ENCODE peak calls at places on chromosomes 3 and 15, in four cellular contexts. One of them, this sample, is unnamed. For H3K4me1, the result is how much of the 10 kb centered on the place peaks cover.

GRCh38 chr3:76044601-76045600 is 259.6 kb upstream of the ZNF717 start:
- DNase-seq in heart right ventricle: no peak
- DNase-seq in pancreas: peak
- DNase-seq in left ventricle myocardium inferior: no peak
- DNase-seq in this sample: peak

GRCh38 chr15:76056931-76057330 is 2.9 kb upstream of the TMEM266 start:
- DNase-seq in pancreas: no peak
- DNase-seq in heart right ventricle: no peak
- DNase-seq in left ventricle myocardium inferior: no peak
- DNase-seq in this sample: no peak

GRCh38 chr3:95123104-95123503 is 1060.2 kb downstream of the NSUN3 start:
- DNase-seq in pancreas: no peak
- DNase-seq in left ventricle myocardium inferior: no peak
- DNase-seq in heart right ventricle: no peak
- DNase-seq in this sample: no peak

GRCh38 chr15:67865331-67865730 is 25.5 kb upstream of the RNU6-1 start:
- DNase-seq in heart right ventricle: no peak
- DNase-seq in pancreas: no peak
- DNase-seq in left ventricle myocardium inferior: no peak
- DNase-seq in this sample: no peak

GRCh38 chr15:52749250-52749649 is 40.9 kb downstream of the ONECUT1 start:
- DNase-seq in pancreas: no peak
- DNase-seq in left ventricle myocardium inferior: no peak
- DNase-seq in heart right ventricle: no peak
- DNase-seq in this sample: no peak

GRCh38 chr3:169044341-169045113 is 619.0 kb downstream of the MECOM start:
- DNase-seq in heart right ventricle: no peak
- DNase-seq in pancreas: no peak
- DNase-seq in left ventricle myocardium inferior: no peak
- DNase-seq in this sample: no peak

GRCh38 chr15:95286316-95286880 is 1044.1 kb upstream of the NR2F2 start:
- DNase-seq in heart right ventricle: no peak
- DNase-seq in left ventricle myocardium inferior: no peak
- DNase-seq in pancreas: no peak
- DNase-seq in this sample: no peak

GRCh38 chr15:65576669-65577068 is 34.3 kb downstream of the INTS14 start:
- DNase-seq in left ventricle myocardium inferior: no peak
- DNase-seq in heart right ventricle: no peak
- DNase-seq in pancreas: no peak
- DNase-seq in this sample: no peak

GRCh38 chr15:40097096-40097967 is 11.3 kb downstream of the BMF start:
- DNase-seq in left ventricle myocardium inferior: no peak
- DNase-seq in pancreas: no peak
- DNase-seq in heart right ventricle: no peak
- DNase-seq in this sample: no peak
- H3K27ac ChIP-seq in left ventricle myocardium inferior: peak
- H3K27ac ChIP-seq in pancreas: peak
- H3K27ac ChIP-seq in heart right ventricle: peak
- H3K27ac ChIP-seq in this sample: peak

DNA sequence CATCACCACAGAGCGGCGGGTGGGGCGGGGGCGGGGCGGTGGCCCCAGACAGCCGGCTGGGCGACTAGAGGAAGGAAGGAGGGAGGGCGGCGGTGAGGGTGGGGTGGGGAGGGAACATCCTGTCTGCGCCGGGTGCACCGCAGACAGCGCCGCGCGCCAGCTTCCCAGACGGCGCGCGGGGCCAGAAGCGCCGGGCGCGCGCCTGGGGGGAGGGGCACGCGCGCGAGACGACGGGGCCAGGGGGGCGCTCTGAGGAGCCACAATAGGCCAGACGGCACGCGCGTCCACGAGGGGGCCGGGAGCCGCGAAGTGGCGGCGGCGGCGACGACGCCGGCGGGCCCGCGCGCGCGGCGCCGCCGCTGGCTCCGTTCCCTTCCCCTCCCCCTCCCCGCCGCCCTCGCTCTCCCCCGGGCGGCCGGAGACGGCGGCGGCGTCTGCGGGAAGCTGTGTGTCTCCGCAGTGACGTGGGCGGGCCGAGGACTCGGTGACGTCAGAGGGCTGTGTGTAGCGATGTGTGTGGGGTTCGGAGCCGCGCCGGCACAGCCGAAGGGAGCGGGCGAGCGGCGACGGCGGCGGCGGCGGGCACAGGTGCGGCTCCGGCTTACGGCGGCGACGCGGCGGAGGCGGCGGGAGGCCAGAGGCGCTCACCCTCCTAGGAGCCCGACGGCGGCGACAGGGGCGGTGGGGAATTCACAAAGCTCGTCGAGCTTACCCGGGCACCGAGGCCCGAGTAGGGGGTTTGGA is at the start of gene SKIL:
- DNase-seq in pancreas: peak
- DNase-seq in left ventricle myocardium inferior: peak
- DNase-seq in heart right ventricle: peak
- DNase-seq in this sample: peak
- H3K4me1 ChIP-seq in pancreas: under half
- H3K4me1 ChIP-seq in left ventricle myocardium inferior: half or more
- H3K4me1 ChIP-seq in heart right ventricle: half or more
- H3K4me1 ChIP-seq in this sample: under half

GRCh38 chr3:187989458-187990153 is 164.4 kb upstream of the LPP start:
- DNase-seq in pancreas: no peak
- DNase-seq in left ventricle myocardium inferior: no peak
- DNase-seq in heart right ventricle: no peak
- DNase-seq in this sample: no peak
- H3K27ac ChIP-seq in pancreas: no peak
- H3K27ac ChIP-seq in left ventricle myocardium inferior: no peak
- H3K27ac ChIP-seq in heart right ventricle: no peak
- H3K27ac ChIP-seq in this sample: no peak

GRCh38 chr15:74218172-74218885 is 15.7 kb upstream of the STRA6 start:
- DNase-seq in pancreas: no peak
- DNase-seq in left ventricle myocardium inferior: no peak
- DNase-seq in heart right ventricle: no peak
- DNase-seq in this sample: no peak

GRCh38 chr15:74221399-74222230 is 14.5 kb upstream of the CCDC33 start:
- DNase-seq in pancreas: no peak
- DNase-seq in heart right ventricle: no peak
- DNase-seq in left ventricle myocardium inferior: no peak
- DNase-seq in this sample: no peak

GRCh38 chr15:74222705-74223104 is 13.4 kb upstream of the CCDC33 start:
- DNase-seq in left ventricle myocardium inferior: no peak
- DNase-seq in pancreas: no peak
- DNase-seq in heart right ventricle: no peak
- DNase-seq in this sample: no peak

GRCh38 chr15:74222231-74222511 is 14.0 kb upstream of the CCDC33 start:
- DNase-seq in pancreas: no peak
- DNase-seq in left ventricle myocardium inferior: no peak
- DNase-seq in heart right ventricle: no peak
- DNase-seq in this sample: no peak

GRCh38 chr15:74220475-74221248 is 15.5 kb upstream of the CCDC33 start:
- DNase-seq in left ventricle myocardium inferior: no peak
- DNase-seq in pancreas: no peak
- DNase-seq in heart right ventricle: no peak
- DNase-seq in this sample: no peak
- H3K4me1 ChIP-seq in left ventricle myocardium inferior: under half
- H3K4me1 ChIP-seq in pancreas: under half
- H3K4me1 ChIP-seq in heart right ventricle: under half
- H3K4me1 ChIP-seq in this sample: under half

DNA sequence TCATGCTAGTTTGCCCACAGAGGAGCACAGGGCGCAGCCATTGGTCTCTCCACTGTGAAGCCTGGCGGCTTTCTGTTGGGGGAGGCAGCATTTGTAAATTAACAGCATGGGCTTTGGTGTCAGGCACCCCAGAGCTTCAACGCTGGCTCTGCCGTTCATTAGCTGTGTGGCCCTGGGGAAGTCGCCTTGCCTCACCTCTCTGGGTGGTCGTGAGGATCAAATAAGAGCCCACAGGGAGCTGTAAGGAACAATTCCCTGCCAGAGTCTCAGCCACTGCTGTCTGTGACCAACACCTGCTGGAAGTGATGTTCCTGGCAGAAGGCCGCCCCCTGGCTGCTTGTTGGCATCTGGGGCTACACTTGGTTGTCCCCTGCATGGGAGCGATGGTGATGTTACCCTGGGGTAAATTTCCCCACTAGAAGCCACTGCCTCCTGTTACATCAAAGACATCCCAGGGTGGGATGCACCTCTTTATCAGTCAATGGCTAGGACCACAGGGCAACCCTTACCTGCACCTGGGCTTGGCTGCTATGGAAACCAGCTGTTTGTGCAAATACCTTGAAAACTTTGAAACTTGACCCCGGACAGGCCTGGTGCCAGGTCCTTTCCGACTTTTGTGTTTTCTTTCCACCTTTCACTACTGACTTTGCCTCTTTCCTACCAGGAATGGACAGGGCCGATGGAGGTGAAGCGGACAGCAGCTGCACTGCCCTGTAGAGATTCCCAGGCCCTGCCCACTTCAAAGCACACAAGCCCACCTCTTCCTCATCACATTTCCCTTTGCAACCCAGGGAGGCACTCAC is 36.9 kb downstream of the DNASE1L3 start:
- DNase-seq in left ventricle myocardium inferior: peak
- DNase-seq in heart right ventricle: peak
- DNase-seq in pancreas: peak
- DNase-seq in this sample: peak
- H3K27ac ChIP-seq in left ventricle myocardium inferior: peak
- H3K27ac ChIP-seq in heart right ventricle: peak
- H3K27ac ChIP-seq in pancreas: peak
- H3K27ac ChIP-seq in this sample: peak

GRCh38 chr3:42651248-42652091 is 2.0 kb upstream of the ZBTB47 start:
- DNase-seq in pancreas: no peak
- DNase-seq in heart right ventricle: no peak
- DNase-seq in left ventricle myocardium inferior: no peak
- DNase-seq in this sample: no peak
- H3K4me1 ChIP-seq in pancreas: under half
- H3K4me1 ChIP-seq in heart right ventricle: half or more
- H3K4me1 ChIP-seq in left ventricle myocardium inferior: half or more
- H3K4me1 ChIP-seq in this sample: under half

GRCh38 chr15:71329041-71329440 is 213.8 kb downstream of the THSD4 start:
- DNase-seq in pancreas: peak
- DNase-seq in heart right ventricle: peak
- DNase-seq in left ventricle myocardium inferior: no peak
- DNase-seq in this sample: peak

GRCh38 chr15:71333839-71334238 is 218.6 kb downstream of the THSD4 start:
- DNase-seq in pancreas: no peak
- DNase-seq in heart right ventricle: no peak
- DNase-seq in left ventricle myocardium inferior: no peak
- DNase-seq in this sample: no peak

GRCh38 chr15:71332605-71333004 is 217.3 kb downstream of the THSD4 start:
- DNase-seq in heart right ventricle: no peak
- DNase-seq in left ventricle myocardium inferior: no peak
- DNase-seq in pancreas: no peak
- DNase-seq in this sample: no peak

GRCh38 chr15:71328453-71328852 is 213.2 kb downstream of the THSD4 start:
- DNase-seq in heart right ventricle: no peak
- DNase-seq in left ventricle myocardium inferior: no peak
- DNase-seq in pancreas: no peak
- DNase-seq in this sample: peak

DNA sequence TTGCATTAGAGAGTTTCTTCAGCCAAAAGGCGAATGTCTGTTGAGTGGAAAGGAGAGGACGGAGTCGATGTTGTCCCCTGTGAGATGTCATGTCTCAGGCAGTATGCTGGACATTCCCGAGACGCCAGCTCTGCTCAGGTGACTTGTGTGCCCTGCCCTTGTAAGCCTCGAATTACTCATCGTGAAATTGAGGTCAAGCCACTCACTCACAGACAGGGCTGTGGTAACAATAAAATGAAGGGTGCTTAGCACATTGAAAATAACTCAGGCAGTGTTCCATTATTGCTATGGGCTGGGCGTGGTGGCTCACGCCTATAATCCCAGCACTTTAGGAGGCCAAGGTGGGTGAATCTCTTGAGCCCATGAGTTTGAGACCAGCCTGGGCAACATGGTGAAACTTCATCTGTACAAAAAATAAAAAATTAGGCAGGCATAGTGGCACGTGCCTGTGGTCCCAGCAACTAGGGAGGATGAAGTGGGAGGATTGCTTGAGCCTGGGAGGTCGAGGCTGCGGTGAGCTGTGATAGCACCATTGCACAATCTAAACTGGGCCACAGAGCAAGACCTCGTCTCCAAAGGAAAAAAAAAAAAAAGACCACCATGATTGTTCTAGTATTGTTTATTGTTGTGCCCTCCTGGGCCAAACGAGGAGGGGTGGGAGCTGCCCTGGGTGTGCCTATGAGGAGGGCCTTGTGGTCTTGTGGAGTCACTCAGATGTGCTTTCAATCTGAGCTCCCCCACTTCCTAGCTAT is 214.4 kb downstream of the THSD4 start:
- DNase-seq in left ventricle myocardium inferior: no peak
- DNase-seq in pancreas: no peak
- DNase-seq in heart right ventricle: no peak
- DNase-seq in this sample: peak
- H3K27ac ChIP-seq in left ventricle myocardium inferior: peak
- H3K27ac ChIP-seq in pancreas: no peak
- H3K27ac ChIP-seq in heart right ventricle: peak
- H3K27ac ChIP-seq in this sample: peak

DNA sequence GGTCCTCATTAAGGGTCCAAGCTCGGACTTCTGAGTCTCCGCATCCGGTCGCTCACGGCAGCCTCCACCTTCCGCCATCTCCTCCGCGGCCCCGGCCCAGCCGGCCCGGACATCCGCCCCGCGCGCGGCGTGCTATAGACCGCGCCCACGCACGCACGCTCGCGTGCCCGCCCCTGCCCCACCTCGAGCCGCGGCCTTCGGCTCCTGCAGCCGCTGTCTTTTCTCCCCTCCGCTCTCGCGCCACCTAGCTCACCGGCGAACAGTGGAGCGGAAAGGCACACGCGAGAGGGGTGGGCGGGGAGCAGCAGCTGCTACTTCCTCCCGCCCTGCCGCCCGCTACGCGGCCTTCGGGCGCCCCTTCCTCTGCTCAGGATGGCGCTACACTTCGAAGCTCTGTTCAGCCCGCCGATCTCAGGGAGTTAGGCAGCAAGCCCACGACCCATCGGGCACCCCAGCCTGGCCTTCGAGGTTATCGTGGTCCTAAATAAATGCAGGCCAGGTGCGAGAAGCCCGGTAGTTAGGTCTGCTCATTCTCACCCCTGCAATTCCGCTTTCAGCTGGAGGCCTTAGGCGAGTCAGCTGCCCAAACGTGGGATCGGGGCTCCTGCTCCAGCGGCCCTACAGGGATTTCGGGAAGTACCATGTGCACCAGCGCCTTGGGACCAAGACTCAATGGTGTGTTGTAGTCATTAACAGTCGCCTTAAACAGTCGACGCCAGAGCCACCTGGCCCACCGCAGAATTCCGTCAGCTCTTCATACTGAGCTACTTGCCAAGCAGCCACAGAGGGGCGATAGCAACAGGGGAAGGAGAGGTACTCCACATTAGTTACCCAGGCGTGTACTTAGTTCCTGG is at the start of gene USP4:
- DNase-seq in heart right ventricle: peak
- DNase-seq in left ventricle myocardium inferior: peak
- DNase-seq in pancreas: peak
- DNase-seq in this sample: peak
- H3K4me1 ChIP-seq in heart right ventricle: half or more
- H3K4me1 ChIP-seq in left ventricle myocardium inferior: under half
- H3K4me1 ChIP-seq in pancreas: under half
- H3K4me1 ChIP-seq in this sample: under half

This sample was measured in small intestine.